ENCODE peak calls at places on chromosome 20, in eight cellular contexts. L, Z, K, P, V, A, F and U are unnamed samples.

GRCh38 chr20:36644032-36644712 is 1.8 kb downstream of the SLA2 start:
- DNase-seq in L (no peak), Z (no peak), K (peak; percentile 26), P (no peak), V (no peak), A (peak; percentile 79), F (no peak), U (no peak)

GRCh38 chr20:38536310-38536709 is 44.7 kb upstream of the ADIG start:
- DNase-seq in L (no peak), Z (no peak), K (no peak), P (no peak), V (peak; percentile 13), A (no peak), F (no peak), U (no peak)

GRCh38 chr20:19880256-19881079 is 122.4 kb downstream of the RIN2 start:
- DNase-seq in L (no peak), Z (no peak), K (no peak), P (no peak), V (peak; percentile 95), A (no peak), F (peak; percentile 43), U (no peak)

GRCh38 chr20:51941503-51941902 is 139.2 kb upstream of the SALL4 start:
- DNase-seq in L (no peak), Z (no peak), K (no peak), P (no peak), V (no peak), A (no peak), F (no peak), U (no peak)

GRCh38 chr20:15875446-15875845 is 697.8 kb downstream of the KIF16B start:
- DNase-seq in L (no peak), Z (no peak), K (no peak), P (no peak), V (no peak), A (no peak), F (no peak), U (no peak)

GRCh38 chr20:47719211-47719610 is 66.1 kb downstream of the SULF2 start:
- DNase-seq in L (no peak), Z (no peak), K (no peak), P (no peak), V (no peak), A (no peak), F (no peak), U (no peak)

GRCh38 chr20:44896583-44896982 is 11.1 kb downstream of the YWHAB start:
- DNase-seq in L (no peak), Z (no peak), K (no peak), P (no peak), V (no peak), A (no peak), F (no peak), U (no peak)

GRCh38 chr20:1150218-1150617 is 31.8 kb downstream of the PSMF1 start:
- DNase-seq in L (no peak), Z (no peak), K (no peak), P (no peak), V (peak; percentile 55), A (no peak), F (no peak), U (no peak)

GRCh38 chr20:39775110-39775509 is 813.0 kb downstream of the DHX35 start:
- DNase-seq in L (peak; percentile 64), Z (no peak), K (peak; percentile 23), P (peak; percentile 79), V (no peak), A (no peak), F (no peak), U (no peak)

GRCh38 chr20:62489186-62489939 is 13.6 kb upstream of the GATA5 start:
- DNase-seq in L (no peak), Z (no peak), K (no peak), P (no peak), V (peak; percentile 77), A (no peak), F (no peak), U (no peak)

GRCh38 chr20:34970193-34971037 is 14.7 kb downstream of the MYH7B start:
- DNase-seq in L (no peak), Z (no peak), K (no peak), P (no peak), V (no peak), A (no peak), F (no peak), U (no peak)

GRCh38 chr20:46036370-46036769 is 7.4 kb downstream of the SLC12A5 start:
- DNase-seq in L (no peak), Z (no peak), K (no peak), P (no peak), V (no peak), A (no peak), F (no peak), U (no peak)

GRCh38 chr20:23442436-23442835 is 3.0 kb downstream of the CSTL1 start:
- DNase-seq in L (no peak), Z (no peak), K (no peak), P (no peak), V (no peak), A (no peak), F (no peak), U (no peak)

GRCh38 chr20:23440004-23440403 is 519 bp downstream of the CSTL1 start:
- DNase-seq in L (no peak), Z (no peak), K (no peak), P (no peak), V (no peak), A (no peak), F (no peak), U (no peak)

GRCh38 chr20:23445596-23446217 is 6.2 kb downstream of the CSTL1 start:
- DNase-seq in L (no peak), Z (no peak), K (no peak), P (no peak), V (peak; percentile 93), A (no peak), F (no peak), U (no peak)

GRCh38 chr20:23444859-23445258 is 5.4 kb downstream of the CSTL1 start:
- DNase-seq in L (no peak), Z (no peak), K (no peak), P (no peak), V (no peak), A (no peak), F (no peak), U (no peak)

GRCh38 chr20:23441850-23442313 is 2.4 kb downstream of the CSTL1 start:
- DNase-seq in L (peak; percentile 58), Z (peak; percentile 32), K (peak; percentile 47), P (peak; percentile 46), V (peak; percentile 94), A (peak; percentile 66), F (peak; percentile 45), U (peak; percentile 78)
- TF ChIP-seq CTCF in L (peak; percentile 55), Z (peak; percentile 83), K (peak; percentile 85), P (peak; percentile 86), V (peak; percentile 97), A (peak; percentile 80), F (peak; percentile 88), U (peak; percentile 95)

GRCh38 chr20:57439993-57440392 is 48.8 kb downstream of the RBM38 start:
- DNase-seq in L (no peak), Z (no peak), K (no peak), P (no peak), V (no peak), A (no peak), F (no peak), U (no peak)

GRCh38 chr20:57437672-57438330 is 46.6 kb downstream of the RBM38 start:
- DNase-seq in L (no peak), Z (no peak), K (no peak), P (peak; percentile 70), V (no peak), A (no peak), F (no peak), U (no peak)

GRCh38 chr20:57438552-57438951 is 47.4 kb downstream of the RBM38 start:
- DNase-seq in L (no peak), Z (no peak), K (peak; percentile 61), P (no peak), V (no peak), A (no peak), F (no peak), U (no peak)

GRCh38 chr20:57440678-57441509 is 49.7 kb downstream of the RBM38 start:
- DNase-seq in L (peak; percentile 63), Z (no peak), K (peak; percentile 86), P (peak; percentile 84), V (no peak), A (no peak), F (peak; percentile 60), U (no peak)

DNA sequence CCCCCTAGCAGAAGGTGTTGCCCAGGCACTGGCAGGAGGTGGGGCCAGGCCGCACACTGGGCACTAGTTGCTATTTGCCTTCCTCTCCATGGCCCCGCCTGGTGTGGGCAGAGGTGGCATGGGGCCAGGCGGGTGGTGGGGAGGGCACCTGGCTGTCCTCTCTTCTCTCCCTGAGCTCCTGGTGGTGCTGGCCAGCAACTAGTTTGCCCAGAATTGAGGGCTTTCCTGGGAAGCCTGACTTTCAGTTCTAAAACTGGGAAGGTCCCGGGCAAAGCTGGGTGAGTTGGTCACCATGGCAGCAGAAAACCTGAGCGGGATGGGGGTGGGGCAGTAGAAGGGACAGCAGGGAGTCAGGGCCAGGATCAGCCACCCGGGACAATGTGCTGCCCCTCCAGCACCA is 48.2 kb downstream of the RBM38 start:
- DNase-seq in L (peak; percentile 88), Z (no peak), K (peak; percentile 91), P (peak; percentile 60), V (peak; percentile 73), A (no peak), F (no peak), U (no peak)
- TF ChIP-seq CTCF in L (no peak), Z (no peak), K (peak; percentile 14), P (no peak), V (no peak), A (no peak), F (no peak), U (no peak)

GRCh38 chr20:30286157-30286556 is 971.3 kb upstream of the DEFB115 start:
- DNase-seq in L (no peak), Z (no peak), K (no peak), P (no peak), V (no peak), A (no peak), F (no peak), U (no peak)
- TF ChIP-seq CTCF in L (no peak), Z (no peak), K (no peak), P (no peak), V (no peak), A (no peak), F (no peak), U (no peak)

DNA sequence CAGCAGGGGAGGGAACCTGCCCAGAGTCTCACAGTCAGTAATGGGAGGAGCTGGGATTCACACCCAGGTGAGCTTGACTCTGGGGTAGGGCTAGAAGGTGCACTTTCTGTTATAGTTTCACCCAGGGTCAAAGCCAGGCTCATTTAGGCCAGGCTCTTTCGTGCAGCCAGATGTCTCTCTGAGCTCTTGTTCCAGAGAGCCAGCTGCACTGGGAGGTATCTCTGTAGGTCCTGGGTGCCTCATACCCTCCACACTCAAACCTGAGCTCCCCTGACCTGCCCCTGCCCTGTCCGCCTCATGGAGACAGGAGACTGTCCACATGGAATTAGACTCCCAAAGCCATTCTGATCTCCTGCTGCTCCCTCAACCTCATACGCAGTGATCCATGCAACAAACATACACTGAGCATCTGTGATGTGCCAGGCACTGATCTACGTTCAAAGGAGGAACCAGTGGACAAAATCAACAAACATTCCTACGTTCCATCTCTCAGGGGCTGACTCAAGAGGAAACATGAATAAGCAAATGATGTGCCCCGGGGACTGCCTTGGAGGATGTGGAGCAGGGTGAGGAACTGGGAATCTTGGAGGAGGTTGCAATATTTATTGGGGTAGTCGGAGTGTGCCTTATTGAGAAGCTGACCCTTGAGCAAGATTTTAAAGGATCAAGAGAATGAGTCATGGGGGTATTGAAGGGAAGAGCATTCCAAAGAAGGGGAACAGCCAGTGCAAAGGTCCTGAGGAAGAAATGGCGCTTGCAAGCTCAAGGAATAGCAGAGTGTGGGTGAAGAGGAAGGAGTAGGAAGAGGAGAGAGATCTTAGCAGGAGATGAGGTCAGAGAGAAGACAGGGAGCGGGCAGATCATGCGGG is 71.3 kb upstream of the TOX2 start:
- DNase-seq in L (peak; percentile 11), Z (no peak), K (peak; percentile 8), P (no peak), V (peak; percentile 96), A (no peak), F (peak; percentile 82), U (no peak)
- TF ChIP-seq CTCF in L (no peak), Z (no peak), K (no peak), P (no peak), V (no peak), A (no peak), F (no peak), U (no peak)